ENCODE peak calls at places on chromosomes 7 and 10, in six cellular contexts. G is naive thymus-derived CD4-positive, alpha-beta T cell; O is psoas muscle; C is GM23338; N is esophagus squamous epithelium; R is CD4-positive, CD25-positive, alpha-beta regulatory T cell. Y is an unnamed sample.

GRCh38 chr10:99470327-99470726 is 39.9 kb upstream of the GOT1 start:
- DNase-seq in C (no peak), R (no peak), O (no peak), G (no peak), N (no peak), Y (no peak)

GRCh38 chr7:2939193-2939885 is 95.2 kb upstream of the GNA12 start:
- DNase-seq in C (no peak), N (no peak), G (no peak), R (no peak), O (no peak), Y (no peak)

GRCh38 chr7:150759479-150759878 is 22.3 kb downstream of the GIMAP5 start:
- DNase-seq in C (no peak), R (no peak), O (no peak), N (no peak), G (no peak), Y (no peak)

GRCh38 chr7:158067219-158067930 is 520.2 kb downstream of the PTPRN2 start:
- DNase-seq in C (no peak), G (no peak), O (no peak), N (no peak), R (no peak), Y (no peak)

GRCh38 chr7:139033346-139034114 is 2.3 kb downstream of the ZC3HAV1L start:
- DNase-seq in G (no peak), C (no peak), N (no peak), R (no peak), O (no peak), Y (no peak)

GRCh38 chr10:99993994-99994689 is 15.6 kb downstream of the DNMBP start:
- DNase-seq in O (peak; percentile 65), G (peak; percentile 54), R (peak; percentile 53), C (peak; percentile 28), N (no peak), Y (peak; percentile 80)

GRCh38 chr7:130144632-130145171 is 60.5 kb downstream of the TMEM209 start:
- DNase-seq in N (no peak), G (no peak), R (no peak), O (no peak), C (no peak), Y (no peak)

GRCh38 chr7:33157311-33157710 is 27.9 kb downstream of the BBS9 start:
- DNase-seq in R (no peak), G (no peak), C (no peak), N (no peak), O (no peak), Y (no peak)

GRCh38 chr10:44725404-44725803 is 185.7 kb upstream of the TMEM72 start:
- DNase-seq in N (no peak), O (no peak), R (no peak), G (no peak), C (no peak), Y (peak; percentile 22)

GRCh38 chr7:91089382-91089963 is 174.8 kb upstream of the FZD1 start:
- DNase-seq in O (no peak), R (peak; percentile 11), G (peak; percentile 52), N (no peak), C (peak; percentile 57), Y (no peak)

GRCh38 chr10:30813872-30814471 is 184.4 kb upstream of the LYZL2 start:
- DNase-seq in G (no peak), N (no peak), C (no peak), O (no peak), R (no peak), Y (no peak)

GRCh38 chr10:53052765-53053164 is 280.2 kb upstream of the MBL2 start:
- DNase-seq in C (no peak), O (no peak), R (no peak), N (no peak), G (no peak), Y (no peak)

GRCh38 chr7:133829336-133829897 is 297.7 kb upstream of the LRGUK start:
- DNase-seq in C (no peak), O (no peak), G (no peak), N (no peak), R (no peak), Y (no peak)

GRCh38 chr10:95276367-95277200 is 14.2 kb downstream of the PDLIM1 start:
- DNase-seq in R (no peak), O (no peak), G (no peak), N (no peak), C (no peak), Y (no peak)

GRCh38 chr10:95275726-95276366 is 15.0 kb downstream of the PDLIM1 start:
- DNase-seq in O (no peak), C (no peak), N (no peak), R (no peak), G (no peak), Y (no peak)

GRCh38 chr10:95277614-95278013 is 13.2 kb downstream of the PDLIM1 start:
- DNase-seq in N (no peak), O (no peak), G (no peak), C (no peak), R (no peak), Y (no peak)

GRCh38 chr10:95277201-95277570 is 13.6 kb downstream of the PDLIM1 start:
- DNase-seq in G (no peak), O (peak; percentile 78), R (no peak), C (no peak), N (no peak), Y (no peak)

GRCh38 chr10:95273393-95274312 is 17.1 kb downstream of the PDLIM1 start:
- DNase-seq in C (no peak), G (no peak), R (no peak), O (peak; percentile 76), N (no peak), Y (no peak)
- H3K27ac ChIP-seq in C (peak overlapping the region; percentile 70), G (no peak overlapping the region), R (no peak overlapping the region), O (peak overlapping the region; percentile 70), N (peak overlapping the region; percentile 79), Y (no peak overlapping the region)

GRCh38 chr10:111560042-111560441 is 483.2 kb downstream of the ADRA2A start:
- DNase-seq in G (no peak), O (no peak), C (no peak), R (no peak), N (no peak), Y (no peak)
- H3K4me3 ChIP-seq in G (no peak overlapping the region), O (no peak overlapping the region), C (no peak overlapping the region), R (no peak overlapping the region), N (no peak overlapping the region), Y (no peak overlapping the region)

GRCh38 chr7:117997862-117998825 is 124.9 kb upstream of the CTTNBP2 start:
- DNase-seq in O (no peak), C (no peak), G (no peak), R (no peak), N (no peak), Y (no peak)
- H3K27ac ChIP-seq in O (no peak overlapping the region), C (no peak overlapping the region), G (no peak overlapping the region), R (no peak overlapping the region), N (no peak overlapping the region), Y (no peak overlapping the region)

GRCh38 chr7:27149817-27150567 is 2.4 kb downstream of the HOXA3 start:
- DNase-seq in C (no peak), G (no peak), R (no peak), N (no peak), O (no peak), Y (no peak)
- H3K4me3 ChIP-seq in C (peak overlapping the region; percentile 43), G (peak overlapping the region; percentile 75), R (no peak overlapping the region), N (peak overlapping the region; percentile 37), O (peak overlapping the region; percentile 75), Y (no peak overlapping the region)

GRCh38 chr7:36207451-36208291 is 54.6 kb downstream of the EEPD1 start:
- DNase-seq in N (no peak), O (peak; percentile 90), G (no peak), R (no peak), C (no peak), Y (no peak)

GRCh38 chr7:36205844-36206243 is 52.8 kb downstream of the EEPD1 start:
- DNase-seq in N (no peak), O (no peak), C (no peak), G (no peak), R (no peak), Y (no peak)

GRCh38 chr7:36204044-36204663 is 51.1 kb downstream of the EEPD1 start:
- DNase-seq in N (no peak), R (no peak), G (no peak), C (no peak), O (no peak), Y (no peak)

GRCh38 chr7:36203081-36203775 is 50.2 kb downstream of the EEPD1 start:
- DNase-seq in R (no peak), C (no peak), O (no peak), N (no peak), G (no peak), Y (no peak)

DNA sequence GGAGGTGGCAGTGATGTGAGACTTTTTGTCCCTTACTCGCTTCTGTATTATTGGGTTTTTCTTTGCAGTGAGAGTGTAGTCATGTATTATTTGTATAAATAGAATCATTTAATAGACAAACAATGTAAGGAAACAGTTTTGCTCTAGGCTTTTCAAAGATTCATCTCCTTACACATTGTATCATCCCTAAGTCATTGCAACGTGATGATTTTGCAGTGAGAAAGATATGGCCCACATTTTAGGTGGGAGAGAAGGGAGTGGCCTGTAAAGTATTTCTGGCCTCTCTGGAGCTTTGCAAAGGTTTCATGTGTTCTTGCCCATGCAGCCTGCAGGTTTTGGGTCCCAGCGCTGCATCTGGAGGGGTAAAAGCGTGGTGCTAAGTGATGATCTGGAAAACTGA is 52.2 kb downstream of the EEPD1 start:
- DNase-seq in G (no peak), C (no peak), R (no peak), O (no peak), N (no peak), Y (no peak)
- H3K27ac ChIP-seq in G (no peak overlapping the region), C (no peak overlapping the region), R (no peak overlapping the region), O (peak overlapping the region; percentile 79), N (no peak overlapping the region), Y (no peak overlapping the region)

GRCh38 chr7:120856198-120856597 is 1.7 kb downstream of the TSPAN12 start:
- DNase-seq in R (no peak), C (no peak), O (no peak), N (no peak), G (no peak), Y (no peak)
- H3K4me3 ChIP-seq in R (no peak overlapping the region), C (peak overlapping the region; percentile 63), O (peak overlapping the region; percentile 83), N (peak overlapping the region; percentile 69), G (no peak overlapping the region), Y (no peak overlapping the region)

DNA sequence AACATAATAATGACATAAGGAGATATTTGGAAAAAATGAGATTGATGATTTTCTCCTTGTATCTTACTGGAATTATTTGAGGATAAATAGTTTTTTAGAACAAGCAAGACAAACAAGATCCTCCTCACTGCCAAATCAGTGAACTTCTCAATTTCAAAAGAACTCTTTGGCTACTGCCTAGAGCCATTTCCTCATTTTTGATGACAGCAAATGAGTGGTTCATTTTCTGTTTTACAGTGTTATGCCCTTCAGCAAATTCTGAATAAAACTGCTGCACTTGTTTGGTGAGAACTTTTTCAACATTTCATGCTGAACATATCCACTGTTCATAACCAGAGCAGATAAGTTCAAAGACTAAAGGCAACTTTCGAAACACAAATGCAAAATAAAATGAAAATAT is 42.5 kb upstream of the AHR start:
- DNase-seq in N (no peak), R (no peak), O (no peak), G (no peak), C (no peak), Y (no peak)
- H3K27ac ChIP-seq in N (no peak overlapping the region), R (no peak overlapping the region), O (no peak overlapping the region), G (no peak overlapping the region), C (no peak overlapping the region), Y (no peak overlapping the region)

GRCh38 chr10:95325863-95326262 is 35.1 kb upstream of the PDLIM1 start:
- DNase-seq in O (no peak), C (no peak), G (no peak), N (no peak), R (no peak), Y (no peak)
- H3K4me3 ChIP-seq in O (no peak overlapping the region), C (no peak overlapping the region), G (no peak overlapping the region), N (no peak overlapping the region), R (no peak overlapping the region), Y (no peak overlapping the region)

GRCh38 chr7:132065193-132065972 is 509.0 kb upstream of the PODXL start:
- DNase-seq in N (no peak), R (no peak), G (no peak), C (no peak), O (peak; percentile 78), Y (no peak)
- H3K27ac ChIP-seq in N (peak overlapping the region; percentile 27), R (no peak overlapping the region), G (no peak overlapping the region), C (no peak overlapping the region), O (peak overlapping the region; percentile 92), Y (no peak overlapping the region)